ENCODE peak calls at places on chromosomes 5 and 9, in nine cellular contexts. M is cardiac fibroblast; G is AG09319; Q is MCF 10A; W is adrenal gland; C is K562; X is CD8-positive, alpha-beta T cell; S is fibroblast of mammary gland; I is omental fat pad. R is an unnamed sample.

GRCh38 chr5:68381909-68382308 is 166.4 kb downstream of the PIK3R1 start:
- DNase-seq in M (no peak), G (no peak), Q (no peak), W (peak), C (peak), X (no peak), S (no peak), I (no peak), R (no peak)

GRCh38 chr5:68771747-68772146 is 322.1 kb upstream of the SLC30A5 start:
- DNase-seq in M (no peak), G (no peak), Q (no peak), W (no peak), C (no peak), X (no peak), S (no peak), I (no peak), R (no peak)

GRCh38 chr5:78236046-78236445 is 58.5 kb downstream of the AP3B1 start:
- DNase-seq in M (peak), G (no peak), Q (no peak), W (no peak), C (no peak), X (no peak), S (no peak), I (no peak), R (no peak)

GRCh38 chr9:11931109-11931508 is 762.1 kb upstream of the TYRP1 start:
- DNase-seq in M (peak), G (no peak), Q (peak), W (no peak), C (no peak), X (no peak), S (peak), I (no peak), R (no peak)

GRCh38 chr5:169742773-169743296 is 105.8 kb downstream of the DOCK2 start:
- DNase-seq in M (peak), G (peak), Q (no peak), W (no peak), C (no peak), X (no peak), S (peak), I (no peak), R (no peak)

GRCh38 chr9:116546711-116547581 is 140.2 kb upstream of the TRIM32 start:
- DNase-seq in M (peak), G (no peak), Q (peak), W (no peak), C (no peak), X (no peak), S (peak), I (no peak), R (no peak)

GRCh38 chr9:121308765-121309164 is 40.8 kb downstream of the GSN start:
- DNase-seq in M (no peak), G (no peak), Q (no peak), W (no peak), C (no peak), X (no peak), S (no peak), I (no peak), R (no peak)

GRCh38 chr5:167870055-167870454 is 421.4 kb upstream of the WWC1 start:
- DNase-seq in M (no peak), G (no peak), Q (no peak), W (no peak), C (no peak), X (no peak), S (peak), I (no peak), R (no peak)

GRCh38 chr9:83707518-83707767 is 315 bp downstream of the UBQLN1 start:
- DNase-seq in M (peak), G (no peak), Q (peak), W (peak), C (no peak), X (no peak), S (no peak), I (peak), R (no peak)

GRCh38 chr9:87713278-87713989 is 12.5 kb upstream of the CTSL start:
- DNase-seq in M (peak), G (peak), Q (peak), W (peak), C (peak), X (no peak), S (peak), I (peak), R (no peak)

GRCh38 chr5:88172847-88173758 is 95.5 kb downstream of the TMEM161B start:
- DNase-seq in M (no peak), G (no peak), Q (no peak), W (no peak), C (peak), X (no peak), S (no peak), I (no peak), R (no peak)

GRCh38 chr9:130908129-130908877 is 11.7 kb upstream of the QRFP start:
- DNase-seq in M (no peak), G (no peak), Q (no peak), W (no peak), C (no peak), X (no peak), S (no peak), I (no peak), R (no peak)

GRCh38 chr9:129319076-129319937 is 141.2 kb upstream of the IER5L start:
- DNase-seq in M (no peak), G (no peak), Q (no peak), W (no peak), C (no peak), X (no peak), S (no peak), I (peak), R (no peak)

GRCh38 chr5:180494510-180495181 is 467 bp downstream of the CNOT6 start:
- DNase-seq in M (no peak), G (no peak), Q (peak), W (peak), C (peak), X (no peak), S (no peak), I (no peak), R (peak)

GRCh38 chr9:123680382-123680781 is 249.5 kb downstream of the DENND1A start:
- DNase-seq in M (no peak), G (no peak), Q (no peak), W (no peak), C (no peak), X (no peak), S (no peak), I (no peak), R (no peak)

GRCh38 chr5:116378007-116378831 is 196.4 kb downstream of the SEMA6A start:
- DNase-seq in M (no peak), G (no peak), Q (no peak), W (no peak), C (no peak), X (no peak), S (no peak), I (no peak), R (no peak)

GRCh38 chr5:159163027-159163699 is 46.2 kb downstream of the RNF145 start:
- DNase-seq in M (peak), G (no peak), Q (peak), W (no peak), C (no peak), X (no peak), S (peak), I (no peak), R (no peak)

GRCh38 chr9:121681404-121681803 is 30.0 kb downstream of the DAB2IP start:
- DNase-seq in M (no peak), G (no peak), Q (no peak), W (no peak), C (no peak), X (no peak), S (no peak), I (no peak), R (no peak)

GRCh38 chr9:127977877-127978647 is 2.7 kb downstream of the EEIG1 start:
- DNase-seq in M (peak), G (peak), Q (peak), W (peak), C (peak), X (no peak), S (peak), I (no peak), R (no peak)

GRCh38 chr5:144189800-144190429 is 19.2 kb downstream of the KCTD16 start:
- DNase-seq in M (peak), G (no peak), Q (peak), W (peak), C (no peak), X (peak), S (peak), I (no peak), R (no peak)

GRCh38 chr5:171808951-171809350 is 23.3 kb downstream of the SMIM23 start:
- DNase-seq in M (peak), G (no peak), Q (peak), W (no peak), C (no peak), X (no peak), S (peak), I (no peak), R (no peak)

GRCh38 chr9:99828417-99829176 is 6.9 kb downstream of the NR4A3 start:
- DNase-seq in M (no peak), G (no peak), Q (no peak), W (no peak), C (no peak), X (no peak), S (peak), I (no peak), R (peak)

GRCh38 chr9:106918825-106919509 is 56.0 kb downstream of the ZNF462 start:
- DNase-seq in M (no peak), G (no peak), Q (no peak), W (no peak), C (no peak), X (no peak), S (no peak), I (no peak), R (no peak)

GRCh38 chr9:89879711-89880110 is 274.9 kb downstream of the GADD45G start:
- DNase-seq in M (no peak), G (no peak), Q (no peak), W (peak), C (no peak), X (peak), S (no peak), I (no peak), R (no peak)

GRCh38 chr9:131839281-131840084 is 99.6 kb upstream of the RAPGEF1 start:
- DNase-seq in M (peak), G (no peak), Q (peak), W (no peak), C (peak), X (peak), S (peak), I (no peak), R (no peak)

GRCh38 chr5:151924564-151925395 is at the start of gene GLRA1:
- DNase-seq in M (peak), G (no peak), Q (peak), W (peak), C (peak), X (peak), S (peak), I (no peak), R (peak)

GRCh38 chr5:132012385-132013005 is 1.0 kb upstream of the ACSL6 start:
- DNase-seq in M (peak), G (peak), Q (peak), W (peak), C (peak), X (peak), S (peak), I (no peak), R (peak)

GRCh38 chr5:58077387-58077786 is 382.5 kb downstream of the PLK2 start:
- DNase-seq in M (no peak), G (no peak), Q (no peak), W (no peak), C (no peak), X (no peak), S (no peak), I (no peak), R (no peak)

GRCh38 chr9:136940526-136941230 is 3.9 kb downstream of the FBXW5 start:
- DNase-seq in M (no peak), G (no peak), Q (no peak), W (no peak), C (no peak), X (no peak), S (no peak), I (no peak), R (no peak)

GRCh38 chr9:108973876-108974275 is 39.4 kb downstream of the CTNNAL1 start:
- DNase-seq in M (no peak), G (no peak), Q (no peak), W (peak), C (no peak), X (no peak), S (no peak), I (no peak), R (no peak)

GRCh38 chr5:149618581-149619248 is 37.4 kb downstream of the ARHGEF37 start:
- DNase-seq in M (peak), G (no peak), Q (peak), W (peak), C (peak), X (no peak), S (peak), I (no peak), R (peak)

GRCh38 chr5:141715340-141715905 is 33.4 kb upstream of the ARAP3 start:
- DNase-seq in M (no peak), G (no peak), Q (peak), W (no peak), C (no peak), X (no peak), S (no peak), I (no peak), R (no peak)

GRCh38 chr5:141711687-141712086 is 29.7 kb upstream of the ARAP3 start:
- DNase-seq in M (no peak), G (no peak), Q (peak), W (no peak), C (no peak), X (no peak), S (no peak), I (no peak), R (no peak)

GRCh38 chr5:141714542-141715303 is 32.7 kb upstream of the ARAP3 start:
- DNase-seq in M (peak), G (no peak), Q (peak), W (no peak), C (no peak), X (no peak), S (no peak), I (no peak), R (no peak)

GRCh38 chr5:141716009-141716408 is 34.0 kb upstream of the ARAP3 start:
- DNase-seq in M (no peak), G (no peak), Q (peak), W (no peak), C (no peak), X (no peak), S (no peak), I (no peak), R (no peak)

DNA sequence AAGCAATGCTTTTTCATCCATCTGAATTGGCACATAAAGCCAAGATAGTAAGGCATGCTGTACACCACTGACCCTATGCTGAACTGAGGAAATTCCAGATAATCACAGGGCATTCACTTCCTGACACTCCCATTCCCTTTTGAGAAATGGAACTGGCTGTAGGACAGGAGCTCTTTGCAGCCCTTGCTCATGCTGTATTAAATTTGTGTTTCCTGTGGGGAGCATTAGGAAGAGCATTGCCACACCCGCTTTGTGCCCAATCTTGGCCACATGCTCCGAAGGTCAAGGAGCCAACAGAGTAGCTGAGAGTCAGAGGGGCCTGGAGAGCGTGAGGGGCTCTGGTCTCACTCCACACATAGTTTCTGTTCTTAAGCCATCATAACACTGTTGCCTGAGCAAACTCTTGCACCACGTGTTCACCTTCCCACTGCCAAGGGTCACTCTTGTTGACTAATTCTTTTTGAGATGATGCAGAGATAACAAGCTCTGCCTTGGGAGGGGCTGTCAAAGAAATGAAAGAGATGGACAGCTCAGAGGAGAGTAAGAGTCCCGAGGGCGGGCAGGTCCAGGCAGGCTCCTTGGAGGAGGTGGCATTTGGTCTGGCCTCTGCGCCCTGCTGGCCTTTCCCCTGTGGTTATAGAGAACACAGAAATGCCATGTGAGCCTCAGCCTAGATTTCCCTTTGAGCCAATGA is 31.7 kb upstream of the ARAP3 start:
- DNase-seq in M (no peak), G (no peak), Q (peak), W (no peak), C (no peak), X (no peak), S (no peak), I (no peak), R (no peak)
- TF ChIP-seq CTCF in M (no peak), G (no peak), Q (no peak), W (no peak), C (no peak), X (no peak), S (no peak), I (no peak), R (no peak)

GRCh38 chr5:162096448-162096847 is 28.9 kb downstream of the GABRG2 start:
- DNase-seq in M (no peak), G (no peak), Q (no peak), W (no peak), C (no peak), X (no peak), S (no peak), I (no peak), R (no peak)
- TF ChIP-seq CTCF in M (no peak), G (no peak), Q (no peak), W (no peak), C (no peak), X (no peak), S (no peak), I (no peak), R (no peak)

DNA sequence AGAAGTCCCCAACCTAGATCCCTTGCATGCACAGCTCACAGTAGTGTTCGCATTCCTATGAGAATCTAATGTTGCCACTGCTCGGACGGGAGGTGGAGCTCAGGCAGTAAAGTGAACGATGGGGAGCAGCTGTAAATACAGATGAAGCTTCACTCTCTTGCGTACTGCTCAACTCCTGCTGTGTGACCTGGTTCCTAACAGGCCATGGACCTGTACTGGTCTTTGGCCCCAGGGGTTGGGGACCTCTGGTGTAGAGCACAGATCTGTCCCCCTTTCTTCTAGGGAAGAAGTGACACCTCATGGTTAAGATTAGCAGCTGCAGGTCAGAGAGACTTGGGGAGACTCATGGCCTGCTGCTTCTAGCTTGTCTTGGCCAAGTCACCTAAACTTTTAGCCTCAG is 7.1 kb downstream of the ARHGEF28 start:
- DNase-seq in M (no peak), G (no peak), Q (no peak), W (no peak), C (no peak), X (no peak), S (no peak), I (no peak), R (no peak)
- TF ChIP-seq CTCF in M (no peak), G (no peak), Q (no peak), W (no peak), C (peak), X (no peak), S (no peak), I (no peak), R (no peak)

DNA sequence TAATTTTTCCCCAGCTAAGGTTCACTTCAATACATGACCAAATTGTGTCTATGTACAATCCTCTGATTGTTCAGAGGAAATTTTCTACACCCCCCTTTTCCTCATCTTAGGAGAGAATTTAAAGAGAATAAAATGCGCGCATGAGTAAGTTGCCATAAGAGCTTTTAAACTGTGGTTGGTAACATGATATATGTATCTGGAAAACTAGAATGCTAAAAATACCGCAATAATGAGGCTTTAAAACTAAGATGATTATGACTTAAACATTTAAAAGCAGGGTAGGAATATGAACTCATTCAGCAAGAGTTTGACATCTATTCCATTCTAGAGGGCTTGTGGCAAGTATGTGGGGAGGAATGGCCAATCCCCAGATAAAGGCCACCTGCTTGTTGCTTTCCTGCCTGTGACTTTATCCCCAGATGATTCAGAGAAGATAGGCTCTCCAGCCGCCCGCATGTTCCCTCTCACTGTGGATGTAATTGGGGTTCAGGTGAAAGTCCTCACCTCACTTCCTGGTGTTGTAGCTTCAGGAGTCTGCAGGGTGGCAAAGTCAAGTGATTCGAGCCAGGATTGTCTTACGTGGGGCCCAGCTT is 26.5 kb upstream of the BASP1 start:
- DNase-seq in M (no peak), G (no peak), Q (no peak), W (no peak), C (no peak), X (no peak), S (no peak), I (no peak), R (no peak)
- TF ChIP-seq CTCF in M (no peak), G (no peak), Q (no peak), W (no peak), C (no peak), X (no peak), S (no peak), I (no peak), R (no peak)

DNA sequence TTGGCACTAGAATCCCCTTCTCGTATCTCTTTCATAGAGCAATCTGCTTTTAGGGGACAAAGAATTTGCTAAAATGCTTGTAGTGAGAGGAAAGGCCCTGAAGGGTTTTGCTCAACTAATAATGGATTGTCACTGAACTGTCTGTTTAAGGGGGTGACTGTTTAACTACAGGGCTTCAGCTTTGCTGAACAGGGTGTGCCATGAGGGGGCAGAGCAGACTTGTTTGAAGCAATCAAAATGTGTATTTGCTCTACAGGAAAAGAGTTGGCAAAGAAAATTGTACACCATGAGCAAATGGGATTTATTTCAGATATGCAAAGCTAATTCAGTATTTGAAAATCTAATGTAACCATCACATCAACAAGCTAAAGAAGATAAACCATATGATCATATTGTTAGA is 154.3 kb downstream of the GABRG2 start:
- DNase-seq in M (no peak), G (no peak), Q (no peak), W (no peak), C (no peak), X (no peak), S (no peak), I (no peak), R (no peak)
- TF ChIP-seq CTCF in M (no peak), G (no peak), Q (no peak), W (no peak), C (no peak), X (no peak), S (no peak), I (no peak), R (no peak)

R was measured in endothelial cell.